ENCODE peak calls at places on chromosomes 2 and 18, in four cellular contexts. P is right lobe of liver, Q is pancreas, F is tibial artery. K is an unnamed sample.

GRCh38 chr2:152304845-152305244 is 30.1 kb upstream of the FMNL2 start:
- DNase-seq in F (no peak), Q (no peak), P (no peak), K (no peak)

GRCh38 chr18:34884456-34884855 is 156.8 kb upstream of the MAPRE2 start:
- DNase-seq in F (no peak), P (no peak), Q (no peak), K (no peak)

GRCh38 chr2:134375935-134376334 is 122.1 kb downstream of the MGAT5 start:
- DNase-seq in Q (no peak), P (peak; percentile 39), F (no peak), K (no peak)

GRCh38 chr2:176126929-176127768 is 2.4 kb upstream of the HOXD8 start:
- DNase-seq in Q (no peak), F (no peak), P (peak; percentile 51), K (peak; percentile 52)

GRCh38 chr2:226142452-226142851 is 657.2 kb downstream of the IRS1 start:
- DNase-seq in Q (no peak), P (no peak), F (no peak), K (no peak)

GRCh38 chr2:222296911-222297599 is 1.7 kb downstream of the PAX3 start:
- DNase-seq in P (no peak), F (no peak), Q (peak; percentile 51), K (peak; percentile 71)

GRCh38 chr18:76977108-76977621 is 154.8 kb downstream of the ZNF236 start:
- DNase-seq in P (no peak), Q (no peak), F (no peak), K (peak; percentile 67)

GRCh38 chr18:23506393-23506792 is 3.1 kb downstream of the RMC1 start:
- DNase-seq in Q (no peak), P (no peak), F (no peak), K (no peak)

GRCh38 chr2:133458280-133458679 is 110.0 kb downstream of the NCKAP5 start:
- DNase-seq in Q (no peak), F (no peak), P (no peak), K (no peak)

GRCh38 chr2:290090-290722 is 2.3 kb upstream of the ALKAL2 start:
- DNase-seq in Q (peak; percentile 89), P (peak; percentile 87), F (peak; percentile 87), K (peak; percentile 74)

GRCh38 chr2:217433522-217433921 is 569.3 kb downstream of the TNS1 start:
- DNase-seq in Q (no peak), P (no peak), F (no peak), K (no peak)

GRCh38 chr2:44005831-44006230 is 10.0 kb upstream of the LRPPRC start:
- DNase-seq in Q (no peak), P (no peak), F (no peak), K (no peak)

GRCh38 chr2:33903701-33904100 is 304.6 kb upstream of the FAM98A start:
- DNase-seq in Q (peak; percentile 39), F (no peak), P (no peak), K (no peak)

GRCh38 chr2:172249336-172249735 is 146.6 kb upstream of the DLX2 start:
- DNase-seq in P (no peak), Q (no peak), F (no peak), K (no peak)

GRCh38 chr2:119694470-119694993 is 15.5 kb downstream of the TMEM177 start:
- DNase-seq in P (no peak), F (no peak), Q (no peak), K (no peak)

GRCh38 chr2:11166476-11166875 is 11.2 kb downstream of the SLC66A3 start:
- DNase-seq in P (no peak), Q (no peak), F (no peak), K (no peak)

GRCh38 chr2:67729474-67729873 is 332.3 kb downstream of the ETAA1 start:
- DNase-seq in Q (no peak), F (no peak), P (no peak), K (no peak)

GRCh38 chr2:169091256-169091655 is 21.9 kb downstream of the DHRS9 start:
- DNase-seq in P (no peak), Q (no peak), F (no peak), K (no peak)

GRCh38 chr2:157311706-157312105 is 13.9 kb downstream of the ERMN start:
- DNase-seq in Q (no peak), P (no peak), F (no peak), K (no peak)

GRCh38 chr2:238700122-238700457 is 147.8 kb upstream of the TWIST2 start:
- DNase-seq in F (peak; percentile 69), P (no peak), Q (no peak), K (no peak)

GRCh38 chr18:37958499-37958898 is 392.9 kb upstream of the CELF4 start:
- DNase-seq in Q (no peak), F (no peak), P (no peak), K (no peak)

GRCh38 chr18:9586814-9587213 is 27.5 kb downstream of the PPP4R1 start:
- DNase-seq in P (no peak), F (no peak), Q (no peak), K (no peak)
- H3K36me3 ChIP-seq in P (no peaks in the 10 kb centered on the region), F (peaks cover 27% of the 10 kb centered on the region), Q (peaks cover 10% of the 10 kb centered on the region), K (peaks cover 76% of the 10 kb centered on the region)

GRCh38 chr18:22174341-22175148 is 5.2 kb downstream of the GATA6 start:
- DNase-seq in F (no peak), Q (peak; percentile 4), P (no peak), K (no peak)
- H3K36me3 ChIP-seq in F (peaks cover 11% of the 10 kb centered on the region), Q (no peaks in the 10 kb centered on the region), P (no peaks in the 10 kb centered on the region), K (no peaks in the 10 kb centered on the region)

DNA sequence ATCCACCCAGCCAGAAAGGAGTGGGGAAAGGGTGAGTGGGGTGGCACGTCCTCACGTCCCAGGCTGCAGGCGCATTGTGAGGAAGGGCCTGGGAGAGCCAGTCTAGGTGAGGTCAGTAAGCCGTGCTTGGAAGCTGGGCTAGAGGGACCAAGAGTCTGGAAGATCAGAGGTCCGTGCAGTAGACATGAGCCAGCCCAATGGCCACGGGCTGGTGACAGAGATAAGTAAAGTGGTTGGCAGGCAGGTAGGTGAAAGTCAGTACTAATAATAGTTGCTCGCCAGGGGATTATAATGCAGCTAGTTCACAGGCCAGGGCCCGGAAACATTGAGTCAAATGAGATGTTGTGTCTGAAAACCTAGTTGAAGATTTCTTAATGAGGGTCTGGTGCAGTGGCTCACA is 133.2 kb downstream of the GBX2 start:
- DNase-seq in Q (no peak), P (no peak), F (no peak), K (no peak)
- H3K36me3 ChIP-seq in Q (no peaks in the 10 kb centered on the region), P (no peaks in the 10 kb centered on the region), F (peaks cover 9% of the 10 kb centered on the region), K (no peaks in the 10 kb centered on the region)

GRCh38 chr2:151277011-151277410 is 12.5 kb downstream of the NMI start:
- DNase-seq in F (no peak), P (no peak), Q (no peak), K (no peak)
- H3K36me3 ChIP-seq in F (peaks cover 10% of the 10 kb centered on the region), P (no peaks in the 10 kb centered on the region), Q (no peaks in the 10 kb centered on the region), K (peaks cover 99% of the 10 kb centered on the region)

GRCh38 chr2:173343921-173344320 is 10.8 kb upstream of the CDCA7 start:
- DNase-seq in Q (no peak), P (no peak), F (no peak), K (no peak)
- H3K36me3 ChIP-seq in Q (no peaks in the 10 kb centered on the region), P (no peaks in the 10 kb centered on the region), F (no peaks in the 10 kb centered on the region), K (no peaks in the 10 kb centered on the region)

DNA sequence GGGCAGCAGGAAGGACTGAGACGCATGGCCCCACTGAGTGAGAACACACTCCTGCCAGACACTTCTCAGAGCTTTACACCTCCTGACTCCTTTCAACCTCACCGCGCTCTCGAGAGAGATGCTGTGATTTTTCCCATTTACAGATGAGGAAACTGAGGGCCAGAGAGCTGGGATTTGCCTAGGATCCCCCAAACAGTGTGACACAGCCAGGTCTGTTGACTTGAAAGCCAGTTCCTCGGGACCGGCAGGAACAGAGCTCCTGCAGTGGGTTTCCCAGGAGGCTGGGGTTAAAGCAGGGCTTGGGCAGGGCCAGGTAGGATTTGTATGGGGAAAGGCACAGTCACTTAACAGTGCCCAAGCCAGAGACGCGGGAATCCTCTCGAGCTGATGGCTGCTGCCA is 81.9 kb downstream of the STPG4 start:
- DNase-seq in P (no peak), F (no peak), Q (no peak), K (no peak)
- H3K36me3 ChIP-seq in P (no peaks in the 10 kb centered on the region), F (no peaks in the 10 kb centered on the region), Q (no peaks in the 10 kb centered on the region), K (no peaks in the 10 kb centered on the region)

DNA sequence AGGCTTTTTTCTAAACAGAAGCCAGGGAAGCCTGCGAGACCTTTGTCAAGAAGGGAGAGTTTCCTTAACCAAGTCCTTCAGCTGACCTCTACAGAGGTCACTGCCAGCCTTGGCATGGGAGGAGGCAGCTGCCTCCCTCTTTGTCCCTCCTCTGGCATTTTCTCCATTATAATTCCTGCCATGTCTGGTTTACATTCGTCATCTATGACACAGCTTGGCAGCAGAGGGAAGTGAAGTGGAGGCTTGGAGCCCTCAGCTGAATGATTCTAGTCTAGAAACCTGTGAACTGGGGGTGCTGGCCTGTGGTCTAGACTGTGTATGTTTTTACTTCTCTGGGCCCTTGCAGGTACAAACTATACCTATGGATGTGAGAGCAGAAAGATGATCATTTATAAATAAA is 22.6 kb downstream of the LIPG start:
- DNase-seq in P (no peak), F (no peak), Q (no peak), K (no peak)
- H3K36me3 ChIP-seq in P (no peaks in the 10 kb centered on the region), F (no peaks in the 10 kb centered on the region), Q (no peaks in the 10 kb centered on the region), K (peaks cover 14% of the 10 kb centered on the region)

K was measured in left lung.